ENCODE peak calls at places on chromosome 9, in eight cellular contexts. One of them, this sample, is unnamed. For H3K4me1, the result is how much of the 10 kb centered on the place peaks cover.

GRCh38 chr9:25850803-25851202 is 172.6 kb upstream of the TUSC1 start:
- DNase-seq in BE2C: no peak
- DNase-seq in neural progenitor cell: no peak
- DNase-seq in astrocyte: no peak
- DNase-seq in right lobe of liver: no peak
- DNase-seq in K562: no peak
- DNase-seq in HepG2: no peak
- DNase-seq in aorta: no peak
- DNase-seq in this sample: no peak

GRCh38 chr9:121640076-121640475 is 11.4 kb upstream of the DAB2IP start:
- DNase-seq in right lobe of liver: no peak
- DNase-seq in BE2C: peak
- DNase-seq in HepG2: peak
- DNase-seq in astrocyte: no peak
- DNase-seq in neural progenitor cell: peak
- DNase-seq in K562: peak
- DNase-seq in aorta: peak
- DNase-seq in this sample: no peak

GRCh38 chr9:83431470-83432060 is 106.6 kb downstream of the FRMD3 start:
- DNase-seq in astrocyte: no peak
- DNase-seq in K562: no peak
- DNase-seq in BE2C: no peak
- DNase-seq in right lobe of liver: peak
- DNase-seq in HepG2: peak
- DNase-seq in aorta: peak
- DNase-seq in neural progenitor cell: no peak
- DNase-seq in this sample: peak

GRCh38 chr9:130396581-130396980 is 48.2 kb upstream of the ASS1 start:
- DNase-seq in BE2C: peak
- DNase-seq in HepG2: no peak
- DNase-seq in right lobe of liver: no peak
- DNase-seq in astrocyte: no peak
- DNase-seq in aorta: no peak
- DNase-seq in K562: no peak
- DNase-seq in neural progenitor cell: no peak
- DNase-seq in this sample: no peak

GRCh38 chr9:21543187-21543586 is 61.1 kb upstream of the IFNE start:
- DNase-seq in aorta: no peak
- DNase-seq in K562: no peak
- DNase-seq in neural progenitor cell: no peak
- DNase-seq in HepG2: no peak
- DNase-seq in astrocyte: no peak
- DNase-seq in BE2C: no peak
- DNase-seq in right lobe of liver: no peak
- DNase-seq in this sample: no peak

GRCh38 chr9:27182421-27182820 is 73.4 kb downstream of the TEK start:
- DNase-seq in right lobe of liver: no peak
- DNase-seq in astrocyte: no peak
- DNase-seq in aorta: no peak
- DNase-seq in K562: no peak
- DNase-seq in BE2C: no peak
- DNase-seq in HepG2: no peak
- DNase-seq in neural progenitor cell: no peak
- DNase-seq in this sample: no peak

GRCh38 chr9:28365020-28365640 is 791.8 kb upstream of the C9orf72 start:
- DNase-seq in K562: no peak
- DNase-seq in astrocyte: no peak
- DNase-seq in neural progenitor cell: peak
- DNase-seq in BE2C: peak
- DNase-seq in aorta: no peak
- DNase-seq in HepG2: no peak
- DNase-seq in right lobe of liver: no peak
- DNase-seq in this sample: no peak

GRCh38 chr9:135209136-135209535 is 121.7 kb downstream of the OLFM1 start:
- DNase-seq in aorta: no peak
- DNase-seq in astrocyte: no peak
- DNase-seq in HepG2: no peak
- DNase-seq in neural progenitor cell: no peak
- DNase-seq in right lobe of liver: no peak
- DNase-seq in BE2C: no peak
- DNase-seq in K562: no peak
- DNase-seq in this sample: no peak

GRCh38 chr9:112535811-112536210 is 49.2 kb downstream of the KIAA1958 start:
- DNase-seq in K562: no peak
- DNase-seq in right lobe of liver: no peak
- DNase-seq in BE2C: no peak
- DNase-seq in aorta: no peak
- DNase-seq in neural progenitor cell: no peak
- DNase-seq in astrocyte: peak
- DNase-seq in HepG2: no peak
- DNase-seq in this sample: no peak

GRCh38 chr9:130940023-130940549 is 1.0 kb upstream of the FIBCD1 start:
- DNase-seq in astrocyte: no peak
- DNase-seq in neural progenitor cell: peak
- DNase-seq in K562: peak
- DNase-seq in HepG2: no peak
- DNase-seq in right lobe of liver: no peak
- DNase-seq in aorta: no peak
- DNase-seq in BE2C: peak
- DNase-seq in this sample: no peak

GRCh38 chr9:19922476-19923118 is 133.8 kb upstream of the SLC24A2 start:
- DNase-seq in aorta: no peak
- DNase-seq in right lobe of liver: no peak
- DNase-seq in BE2C: peak
- DNase-seq in astrocyte: peak
- DNase-seq in HepG2: peak
- DNase-seq in K562: peak
- DNase-seq in neural progenitor cell: peak
- DNase-seq in this sample: no peak

GRCh38 chr9:91908746-91909145 is 41.3 kb downstream of the ROR2 start:
- DNase-seq in right lobe of liver: no peak
- DNase-seq in K562: no peak
- DNase-seq in HepG2: no peak
- DNase-seq in aorta: no peak
- DNase-seq in neural progenitor cell: no peak
- DNase-seq in astrocyte: peak
- DNase-seq in BE2C: no peak
- DNase-seq in this sample: no peak

GRCh38 chr9:73565833-73566465 is 414.3 kb downstream of the ANXA1 start:
- DNase-seq in aorta: no peak
- DNase-seq in right lobe of liver: no peak
- DNase-seq in K562: peak
- DNase-seq in astrocyte: peak
- DNase-seq in HepG2: peak
- DNase-seq in BE2C: no peak
- DNase-seq in neural progenitor cell: peak
- DNase-seq in this sample: no peak

GRCh38 chr9:71985070-71985956 is 73.9 kb downstream of the C9orf85 start:
- DNase-seq in neural progenitor cell: peak
- DNase-seq in K562: no peak
- DNase-seq in BE2C: no peak
- DNase-seq in astrocyte: no peak
- DNase-seq in aorta: no peak
- DNase-seq in right lobe of liver: no peak
- DNase-seq in HepG2: peak
- DNase-seq in this sample: no peak

GRCh38 chr9:33517373-33517772 is 6.7 kb upstream of the ANKRD18B start:
- DNase-seq in neural progenitor cell: peak
- DNase-seq in K562: peak
- DNase-seq in HepG2: peak
- DNase-seq in BE2C: peak
- DNase-seq in aorta: no peak
- DNase-seq in astrocyte: peak
- DNase-seq in right lobe of liver: no peak
- DNase-seq in this sample: no peak

GRCh38 chr9:70421272-70422180 is 7.1 kb upstream of the KLF9 start:
- DNase-seq in astrocyte: peak
- DNase-seq in neural progenitor cell: peak
- DNase-seq in aorta: no peak
- DNase-seq in right lobe of liver: no peak
- DNase-seq in K562: no peak
- DNase-seq in HepG2: no peak
- DNase-seq in BE2C: no peak
- DNase-seq in this sample: no peak

GRCh38 chr9:105114318-105114717 is 130.1 kb upstream of the SLC44A1 start:
- DNase-seq in astrocyte: no peak
- DNase-seq in aorta: no peak
- DNase-seq in right lobe of liver: no peak
- DNase-seq in neural progenitor cell: no peak
- DNase-seq in BE2C: no peak
- DNase-seq in HepG2: no peak
- DNase-seq in K562: no peak
- DNase-seq in this sample: no peak

GRCh38 chr9:80649001-80649420 is 1040.3 kb downstream of the TLE1 start:
- DNase-seq in astrocyte: peak
- DNase-seq in right lobe of liver: no peak
- DNase-seq in K562: no peak
- DNase-seq in BE2C: no peak
- DNase-seq in aorta: peak
- DNase-seq in HepG2: no peak
- DNase-seq in neural progenitor cell: no peak
- DNase-seq in this sample: no peak

GRCh38 chr9:4353236-4353635 is 53.4 kb upstream of the GLIS3 start:
- DNase-seq in neural progenitor cell: no peak
- DNase-seq in astrocyte: no peak
- DNase-seq in BE2C: no peak
- DNase-seq in right lobe of liver: no peak
- DNase-seq in K562: no peak
- DNase-seq in aorta: no peak
- DNase-seq in HepG2: no peak
- DNase-seq in this sample: no peak

GRCh38 chr9:76789850-76790249 is 25.6 kb downstream of the PCA3 start:
- DNase-seq in HepG2: no peak
- DNase-seq in astrocyte: no peak
- DNase-seq in K562: no peak
- DNase-seq in BE2C: no peak
- DNase-seq in aorta: no peak
- DNase-seq in neural progenitor cell: no peak
- DNase-seq in right lobe of liver: no peak
- DNase-seq in this sample: no peak

GRCh38 chr9:32554107-32554506 is 1.7 kb upstream of the TOPORS start:
- DNase-seq in right lobe of liver: no peak
- DNase-seq in neural progenitor cell: no peak
- DNase-seq in K562: peak
- DNase-seq in HepG2: no peak
- DNase-seq in BE2C: no peak
- DNase-seq in astrocyte: no peak
- DNase-seq in aorta: no peak
- DNase-seq in this sample: no peak

GRCh38 chr9:125493384-125493783 is 213.6 kb downstream of the MAPKAP1 start:
- DNase-seq in K562: no peak
- DNase-seq in astrocyte: no peak
- DNase-seq in right lobe of liver: no peak
- DNase-seq in BE2C: no peak
- DNase-seq in aorta: no peak
- DNase-seq in neural progenitor cell: no peak
- DNase-seq in HepG2: peak
- DNase-seq in this sample: no peak

GRCh38 chr9:87267701-87268100 is 230.0 kb upstream of the DAPK1 start:
- DNase-seq in right lobe of liver: no peak
- DNase-seq in aorta: peak
- DNase-seq in HepG2: no peak
- DNase-seq in BE2C: no peak
- DNase-seq in neural progenitor cell: no peak
- DNase-seq in astrocyte: no peak
- DNase-seq in K562: no peak
- DNase-seq in this sample: no peak

GRCh38 chr9:114179516-114179915 is 24.2 kb downstream of the COL27A1 start:
- DNase-seq in BE2C: no peak
- DNase-seq in aorta: no peak
- DNase-seq in K562: no peak
- DNase-seq in HepG2: no peak
- DNase-seq in astrocyte: no peak
- DNase-seq in right lobe of liver: peak
- DNase-seq in neural progenitor cell: no peak
- DNase-seq in this sample: no peak
- H3K4me1 ChIP-seq in BE2C: under half
- H3K4me1 ChIP-seq in aorta: under half
- H3K4me1 ChIP-seq in K562: under half
- H3K4me1 ChIP-seq in HepG2: half or more
- H3K4me1 ChIP-seq in astrocyte: half or more
- H3K4me1 ChIP-seq in right lobe of liver: half or more
- H3K4me1 ChIP-seq in neural progenitor cell: under half
- H3K4me1 ChIP-seq in this sample: under half

GRCh38 chr9:133928248-133928764 is 63.8 kb downstream of the VAV2 start:
- DNase-seq in K562: no peak
- DNase-seq in aorta: no peak
- DNase-seq in neural progenitor cell: no peak
- DNase-seq in BE2C: peak
- DNase-seq in HepG2: no peak
- DNase-seq in right lobe of liver: no peak
- DNase-seq in astrocyte: peak
- DNase-seq in this sample: no peak
- H3K4me1 ChIP-seq in K562: under half
- H3K4me1 ChIP-seq in aorta: under half
- H3K4me1 ChIP-seq in neural progenitor cell: under half
- H3K4me1 ChIP-seq in BE2C: under half
- H3K4me1 ChIP-seq in HepG2: under half
- H3K4me1 ChIP-seq in right lobe of liver: under half
- H3K4me1 ChIP-seq in astrocyte: under half
- H3K4me1 ChIP-seq in this sample: under half

GRCh38 chr9:35500130-35500748 is 10.3 kb downstream of the RUSC2 start:
- DNase-seq in K562: no peak
- DNase-seq in BE2C: no peak
- DNase-seq in aorta: no peak
- DNase-seq in neural progenitor cell: no peak
- DNase-seq in HepG2: no peak
- DNase-seq in right lobe of liver: no peak
- DNase-seq in astrocyte: peak
- DNase-seq in this sample: no peak
- H3K4me1 ChIP-seq in K562: under half
- H3K4me1 ChIP-seq in BE2C: under half
- H3K4me1 ChIP-seq in aorta: under half
- H3K4me1 ChIP-seq in neural progenitor cell: under half
- H3K4me1 ChIP-seq in HepG2: under half
- H3K4me1 ChIP-seq in right lobe of liver: under half
- H3K4me1 ChIP-seq in astrocyte: under half
- H3K4me1 ChIP-seq in this sample: under half

GRCh38 chr9:93129691-93130500 is 4.2 kb downstream of the NINJ1 start:
- DNase-seq in neural progenitor cell: no peak
- DNase-seq in K562: no peak
- DNase-seq in aorta: no peak
- DNase-seq in right lobe of liver: peak
- DNase-seq in astrocyte: no peak
- DNase-seq in BE2C: no peak
- DNase-seq in HepG2: no peak
- DNase-seq in this sample: peak

GRCh38 chr9:93127395-93127911 is 6.6 kb downstream of the NINJ1 start:
- DNase-seq in K562: no peak
- DNase-seq in BE2C: no peak
- DNase-seq in aorta: peak
- DNase-seq in HepG2: no peak
- DNase-seq in astrocyte: no peak
- DNase-seq in neural progenitor cell: no peak
- DNase-seq in right lobe of liver: peak
- DNase-seq in this sample: peak

GRCh38 chr9:93128011-93128714 is 5.9 kb downstream of the NINJ1 start:
- DNase-seq in aorta: peak
- DNase-seq in astrocyte: no peak
- DNase-seq in neural progenitor cell: no peak
- DNase-seq in HepG2: no peak
- DNase-seq in BE2C: no peak
- DNase-seq in right lobe of liver: peak
- DNase-seq in K562: no peak
- DNase-seq in this sample: peak

GRCh38 chr9:93129286-93129685 is 4.8 kb downstream of the NINJ1 start:
- DNase-seq in aorta: peak
- DNase-seq in BE2C: no peak
- DNase-seq in HepG2: no peak
- DNase-seq in astrocyte: no peak
- DNase-seq in K562: no peak
- DNase-seq in right lobe of liver: peak
- DNase-seq in neural progenitor cell: no peak
- DNase-seq in this sample: peak

GRCh38 chr9:93128715-93129224 is 5.3 kb downstream of the NINJ1 start:
- DNase-seq in BE2C: no peak
- DNase-seq in neural progenitor cell: no peak
- DNase-seq in K562: no peak
- DNase-seq in HepG2: no peak
- DNase-seq in astrocyte: no peak
- DNase-seq in right lobe of liver: no peak
- DNase-seq in aorta: no peak
- DNase-seq in this sample: no peak
- H3K4me1 ChIP-seq in BE2C: under half
- H3K4me1 ChIP-seq in neural progenitor cell: under half
- H3K4me1 ChIP-seq in K562: half or more
- H3K4me1 ChIP-seq in HepG2: half or more
- H3K4me1 ChIP-seq in astrocyte: under half
- H3K4me1 ChIP-seq in right lobe of liver: under half
- H3K4me1 ChIP-seq in aorta: under half
- H3K4me1 ChIP-seq in this sample: under half

This sample was measured in left lung.